ENCODE peak calls at places on chromosome 1, in eight cellular contexts. P is tibial artery; I is posterior cingulate gyrus; V is heart left ventricle; E is glutamatergic neuron; N is stimulated activated CD8-positive, alpha-beta memory T cell treated with anti-CD3 and anti-CD28 coated beads, Interleukin-4, amount 100 ng/mL, for 1 hour; L is NCI-H774; H is caudate nucleus. X is an unnamed sample.

GRCh38 chr1:153662269-153662668 is 3.8 kb downstream of the SNAPIN start:
- DNase-seq in P (no peak), I (no peak), V (no peak), E (no peak), N (no peak), L (no peak), H (no peak), X (no peak)

GRCh38 chr1:218480691-218481099 is 135.6 kb downstream of the TGFB2 start:
- DNase-seq in P (no peak), I (no peak), V (no peak), E (no peak), N (no peak), L (no peak), H (no peak), X (no peak)

GRCh38 chr1:195604287-195604686 is 1004.0 kb downstream of the KCNT2 start:
- DNase-seq in P (no peak), I (no peak), V (no peak), E (no peak), N (no peak), L (no peak), H (no peak), X (no peak)

GRCh38 chr1:24134376-24134775 is 8.6 kb downstream of the IL22RA1 start:
- DNase-seq in P (no peak), I (no peak), V (no peak), E (no peak), N (no peak), L (no peak), H (no peak), X (no peak)

GRCh38 chr1:99887890-99888289 is 37.7 kb downstream of the AGL start:
- DNase-seq in P (no peak), I (no peak), V (no peak), E (no peak), N (no peak), L (no peak), H (no peak), X (no peak)

GRCh38 chr1:207861442-207862177 is 49.3 kb downstream of the CD34 start:
- DNase-seq in P (no peak), I (no peak), V (no peak), E (no peak), N (no peak), L (no peak), H (no peak), X (no peak)

GRCh38 chr1:201740086-201740541 is 88.8 kb upstream of the IPO9 start:
- DNase-seq in P (no peak), I (no peak), V (no peak), E (peak; percentile 43), N (no peak), L (no peak), H (no peak), X (no peak)

GRCh38 chr1:25643962-25644361 is 27.4 kb downstream of the MAN1C1 start:
- DNase-seq in P (no peak), I (no peak), V (no peak), E (no peak), N (no peak), L (no peak), H (no peak), X (no peak)

X was measured in D721Med.